ENCODE peak calls at places on chromosomes 6 and 20, in four cellular contexts. M is stimulated activated CD4-positive, alpha-beta T cell treated with anti-CD3 and anti-CD28 coated beads, Interleukin-12 subunit alpha, Interleukin-12 subunit beta, amount 100 ng/mL, for 4 hours; G is heart right ventricle; C is GM10248. X is an unnamed sample.

GRCh38 chr6:815348-815738 is 122.4 kb upstream of the EXOC2 start:
- DNase-seq in M (no peak), G (no peak), C (no peak), X (no peak)

GRCh38 chr6:107712523-107713213 is 111.4 kb downstream of the SCML4 start:
- DNase-seq in M (no peak), G (no peak), C (no peak), X (no peak)

GRCh38 chr6:41658551-41659069 is 20.3 kb downstream of the MDFI start:
- DNase-seq in M (no peak), G (no peak), C (no peak), X (no peak)

GRCh38 chr6:150238294-150238693 is 95.5 kb downstream of the PPP1R14C start:
- DNase-seq in M (no peak), G (peak), C (no peak), X (no peak)

GRCh38 chr6:5937936-5938706 is 68.6 kb downstream of the NRN1 start:
- DNase-seq in M (no peak), G (no peak), C (no peak), X (no peak)

GRCh38 chr20:40641809-40642208 is 47.2 kb downstream of the MAFB start:
- DNase-seq in M (no peak), G (no peak), C (no peak), X (no peak)

GRCh38 chr6:53119772-53120409 is 28.8 kb downstream of the GCM1 start:
- DNase-seq in M (no peak), G (no peak), C (no peak), X (no peak)

GRCh38 chr6:116596815-116597214 is 19.5 kb upstream of the RSPH4A start:
- DNase-seq in M (no peak), G (no peak), C (no peak), X (no peak)

GRCh38 chr6:65937982-65938381 is 231.0 kb upstream of the EYS start:
- DNase-seq in M (no peak), G (peak), C (no peak), X (no peak)

GRCh38 chr6:170289108-170289931 is 1.6 kb downstream of the DLL1 start:
- DNase-seq in M (no peak), G (no peak), C (no peak), X (no peak)

GRCh38 chr20:3042621-3043020 is 801 bp upstream of the GNRH2 start:
- DNase-seq in M (no peak), G (peak), C (no peak), X (no peak)

GRCh38 chr20:63280929-63281545 is 8.4 kb downstream of the ARFGAP1 start:
- DNase-seq in M (no peak), G (no peak), C (no peak), X (no peak)

GRCh38 chr6:110013396-110013795 is 35.3 kb downstream of the GPR6 start:
- DNase-seq in M (no peak), G (peak), C (no peak), X (no peak)

GRCh38 chr6:132251711-132252110 is 149.6 kb downstream of the MOXD1 start:
- DNase-seq in M (no peak), G (no peak), C (no peak), X (no peak)

GRCh38 chr20:46430921-46431712 is 24.7 kb upstream of the ELMO2 start:
- DNase-seq in M (no peak), G (no peak), C (no peak), X (no peak)

GRCh38 chr6:35500782-35501181 is 3.9 kb upstream of the TEAD3 start:
- DNase-seq in M (no peak), G (no peak), C (no peak), X (no peak)

GRCh38 chr6:15739867-15740266 is 77.0 kb upstream of the DTNBP1 start:
- DNase-seq in M (no peak), G (no peak), C (no peak), X (no peak)

GRCh38 chr6:26003102-26003694 is 40.6 kb downstream of the TRIM38 start:
- DNase-seq in M (peak), G (peak), C (peak), X (no peak)

GRCh38 chr20:34074101-34074760 is 37.8 kb downstream of the EIF2S2 start:
- DNase-seq in M (peak), G (no peak), C (no peak), X (no peak)